ENCODE peak calls at places on chromosomes 7 and 10, in seven cellular contexts. G is fibroblast of pulmonary artery, V is Karpas-422, W is astrocyte of the spinal cord, C is spleen, X is cardiac fibroblast, H is astrocyte. K is an unnamed sample.

GRCh38 chr7:96508371-96508770 is 186.5 kb upstream of the SLC25A13 start:
- DNase-seq in H (no peak), W (no peak), V (no peak), G (peak), X (peak), C (no peak), K (peak)

GRCh38 chr7:45035909-45036308 is 35.9 kb downstream of the CCM2 start:
- DNase-seq in C (no peak), W (no peak), X (no peak), H (no peak), V (no peak), G (no peak), K (no peak)

GRCh38 chr7:157703534-157704195 is 366.9 kb downstream of the DNAJB6 start:
- DNase-seq in G (no peak), C (peak), W (no peak), V (no peak), X (no peak), H (no peak), K (no peak)

GRCh38 chr10:48535416-48536225 is 69.3 kb downstream of the ARHGAP22 start:
- DNase-seq in C (peak), X (no peak), G (no peak), W (no peak), H (no peak), V (no peak), K (no peak)

GRCh38 chr7:155358066-155358947 is 60.6 kb downstream of the INSIG1 start:
- DNase-seq in X (no peak), V (no peak), W (no peak), G (no peak), H (no peak), C (peak), K (no peak)

GRCh38 chr10:80411267-80411668 is 2.9 kb downstream of the PRXL2A start:
- DNase-seq in W (no peak), C (no peak), H (no peak), G (peak), X (no peak), V (no peak), K (no peak)

GRCh38 chr7:35255417-35255798 is 1.5 kb upstream of the TBX20 start:
- DNase-seq in X (no peak), C (no peak), G (no peak), W (no peak), H (no peak), V (no peak), K (no peak)

GRCh38 chr10:133440633-133441285 is 13.0 kb upstream of the SCART1 start:
- DNase-seq in W (no peak), H (no peak), C (no peak), V (no peak), X (no peak), G (no peak), K (no peak)

GRCh38 chr7:2626498-2627117 is 5.2 kb upstream of the TTYH3 start:
- DNase-seq in C (no peak), V (no peak), X (peak), W (peak), H (peak), G (peak), K (peak)

GRCh38 chr7:28002638-28003037 is 178.0 kb downstream of the JAZF1 start:
- DNase-seq in W (no peak), V (peak), X (peak), C (no peak), G (peak), H (no peak), K (no peak)

GRCh38 chr7:12965767-12966166 is 278.3 kb downstream of the ARL4A start:
- DNase-seq in H (no peak), G (no peak), W (no peak), V (no peak), X (no peak), C (no peak), K (no peak)

GRCh38 chr7:106071356-106071998 is 40.6 kb downstream of the SYPL1 start:
- DNase-seq in C (peak), V (peak), H (no peak), X (peak), G (peak), W (no peak), K (no peak)

GRCh38 chr10:6465854-6466524 is 114.1 kb downstream of the PRKCQ start:
- DNase-seq in V (no peak), G (no peak), C (no peak), X (no peak), W (no peak), H (no peak), K (no peak)

GRCh38 chr10:71132321-71132810 is 80.0 kb upstream of the UNC5B start:
- DNase-seq in X (no peak), H (no peak), V (no peak), W (no peak), G (no peak), C (peak), K (no peak)

GRCh38 chr7:152462995-152463713 is 27.4 kb upstream of the KMT2C start:
- DNase-seq in C (no peak), W (peak), X (peak), G (peak), H (peak), V (peak), K (peak)

GRCh38 chr7:96327429-96327828 is 5.5 kb upstream of the SLC25A13 start:
- DNase-seq in H (no peak), C (no peak), X (no peak), V (no peak), G (no peak), W (no peak), K (no peak)

GRCh38 chr7:155377837-155378579 is 79.9 kb upstream of the EN2 start:
- DNase-seq in H (peak), V (no peak), C (peak), W (peak), G (peak), X (peak), K (peak)

GRCh38 chr7:3695602-3696001 is 394.6 kb downstream of the SDK1 start:
- DNase-seq in X (peak), G (peak), W (no peak), V (peak), C (no peak), H (no peak), K (no peak)

GRCh38 chr10:132571565-132572544 is 34.3 kb downstream of the INPP5A start:
- DNase-seq in W (peak), C (no peak), X (peak), V (peak), G (peak), H (peak), K (peak)

GRCh38 chr7:4037308-4037707 is 644.8 kb upstream of the FOXK1 start:
- DNase-seq in W (no peak), G (no peak), V (no peak), C (no peak), H (no peak), X (no peak), K (no peak)

GRCh38 chr10:65219444-65219843 is 1698.2 kb downstream of the REEP3 start:
- DNase-seq in V (no peak), X (no peak), H (no peak), W (no peak), G (no peak), C (no peak), K (no peak)

GRCh38 chr7:133545613-133546012 is 292.7 kb downstream of the EXOC4 start:
- DNase-seq in X (peak), H (peak), G (peak), W (peak), V (no peak), C (no peak), K (peak)

GRCh38 chr7:93228302-93228701 is 2.0 kb upstream of the HEPACAM2 start:
- DNase-seq in X (peak), G (peak), W (peak), C (no peak), V (peak), H (peak), K (peak)

GRCh38 chr10:73083234-73083633 is 13.4 kb downstream of the P4HA1 start:
- DNase-seq in X (peak), C (no peak), G (peak), W (peak), H (peak), V (no peak), K (no peak)

GRCh38 chr7:20075415-20075814 is 141.8 kb downstream of the MACC1 start:
- DNase-seq in V (no peak), X (no peak), C (no peak), W (no peak), H (no peak), G (no peak), K (no peak)

GRCh38 chr7:66047426-66047825 is 28.2 kb upstream of the ASL start:
- DNase-seq in V (no peak), G (peak), W (peak), H (peak), X (peak), C (no peak), K (peak)

GRCh38 chr7:50827281-50827680 is 44.6 kb upstream of the GRB10 start:
- DNase-seq in V (no peak), C (no peak), W (no peak), H (no peak), G (no peak), X (no peak), K (no peak)

DNA sequence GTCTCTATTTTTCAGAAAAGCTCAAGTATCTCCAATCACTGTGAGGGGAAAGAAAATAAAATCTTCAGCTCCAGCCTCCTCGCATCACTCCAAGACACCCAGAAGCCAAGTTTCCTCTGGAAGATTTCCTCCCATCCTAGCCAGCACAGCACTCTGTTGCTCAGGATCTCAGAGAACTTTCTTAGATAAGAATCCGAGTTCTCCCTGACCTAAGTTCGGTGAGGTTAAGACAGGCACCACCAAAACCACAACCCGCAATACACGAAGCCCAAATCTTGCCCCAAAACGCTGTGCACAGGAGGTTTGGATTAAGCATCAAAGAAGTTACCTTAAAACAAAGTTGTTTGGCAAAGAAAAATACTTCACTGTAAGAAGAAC is 4.2 kb downstream of the FAM53B start:
- DNase-seq in H (no peak), C (no peak), G (no peak), X (peak), W (no peak), V (no peak), K (no peak)
- H3K4me3 ChIP-seq in H (no peak), C (no peak), G (peak), X (no peak), W (no peak), V (peak), K (no peak)

GRCh38 chr7:37920305-37920618 is 178 bp upstream of the EPDR1 start:
- DNase-seq in V (no peak), X (no peak), C (no peak), W (no peak), H (no peak), G (no peak), K (no peak)

GRCh38 chr7:37920619-37921339 is at the start of gene EPDR1:
- DNase-seq in G (no peak), H (peak), X (no peak), C (peak), V (peak), W (no peak), K (peak)

GRCh38 chr7:37923996-37924395 is 3.6 kb downstream of the EPDR1 start:
- DNase-seq in G (no peak), V (no peak), X (no peak), H (peak), C (no peak), W (no peak), K (no peak)

GRCh38 chr7:37921340-37921805 is 933 bp downstream of the EPDR1 start:
- DNase-seq in V (no peak), C (no peak), X (no peak), W (peak), H (peak), G (no peak), K (peak)

GRCh38 chr7:37921876-37922275 is 1.4 kb downstream of the EPDR1 start:
- DNase-seq in V (no peak), W (no peak), H (no peak), X (no peak), C (no peak), G (no peak), K (no peak)
- H3K4me3 ChIP-seq in V (no peak), W (peak), H (peak), X (no peak), C (peak), G (peak), K (peak)

GRCh38 chr10:3195706-3196105 is 23.1 kb upstream of the PITRM1 start:
- DNase-seq in W (no peak), V (no peak), H (no peak), X (no peak), C (no peak), G (no peak), K (no peak)

GRCh38 chr10:3196482-3196881 is 23.9 kb upstream of the PITRM1 start:
- DNase-seq in C (no peak), X (no peak), V (no peak), W (no peak), H (no peak), G (no peak), K (no peak)

GRCh38 chr10:3196971-3197353 is 24.4 kb upstream of the PITRM1 start:
- DNase-seq in H (no peak), W (no peak), X (no peak), G (no peak), C (peak), V (no peak), K (no peak)

GRCh38 chr10:3198900-3199299 is 26.3 kb upstream of the PITRM1 start:
- DNase-seq in G (no peak), C (no peak), V (no peak), H (no peak), X (no peak), W (no peak), K (no peak)

DNA sequence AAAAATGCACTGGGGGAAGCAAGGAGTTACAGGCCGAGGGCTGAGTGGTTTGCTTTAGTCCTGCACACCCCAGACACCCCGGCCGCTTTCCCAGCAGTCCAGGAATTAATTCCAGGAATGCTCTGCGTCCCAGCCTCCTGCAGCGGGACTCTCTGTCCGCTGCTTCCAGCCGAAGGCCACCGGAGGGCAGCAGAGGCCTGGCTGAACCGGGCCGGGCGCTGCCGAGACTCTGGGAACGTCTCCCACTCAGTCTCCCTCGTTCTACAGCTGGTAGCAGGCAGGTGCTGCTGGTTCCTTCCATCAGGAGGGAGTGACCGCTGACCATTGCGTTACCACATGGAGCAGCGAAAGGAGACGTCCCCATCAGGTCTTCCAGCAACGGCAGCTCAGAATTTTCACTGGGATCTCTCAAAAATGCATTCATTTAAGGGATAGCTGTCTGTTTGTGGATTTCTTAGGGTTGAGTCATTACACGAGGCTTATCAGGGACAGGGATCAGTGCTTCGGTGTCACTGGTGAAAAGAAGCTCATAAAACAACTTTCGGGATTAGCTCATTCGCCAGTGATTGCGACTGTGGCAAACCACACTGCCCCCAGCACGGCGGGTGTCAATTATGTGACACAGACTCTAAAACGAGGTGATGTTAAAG is 24.9 kb upstream of the PITRM1 start:
- DNase-seq in C (peak), H (peak), X (peak), V (peak), G (peak), W (peak), K (peak)
- H3K4me3 ChIP-seq in C (peak), H (peak), X (peak), V (no peak), G (peak), W (peak), K (peak)

GRCh38 chr7:102064361-102065025 is 222.2 kb upstream of the SH2B2 start:
- DNase-seq in V (no peak), X (peak), C (peak), G (peak), W (no peak), H (no peak), K (no peak)

GRCh38 chr7:102063736-102064135 is 222.9 kb upstream of the SH2B2 start:
- DNase-seq in C (no peak), V (no peak), X (peak), W (peak), G (peak), H (peak), K (peak)

GRCh38 chr7:102065226-102065625 is 221.4 kb upstream of the SH2B2 start:
- DNase-seq in V (no peak), G (no peak), C (no peak), H (no peak), X (no peak), W (no peak), K (no peak)

GRCh38 chr7:102061981-102062390 is 224.7 kb upstream of the SH2B2 start:
- DNase-seq in G (no peak), C (no peak), V (peak), X (peak), W (no peak), H (peak), K (no peak)

GRCh38 chr7:102061354-102061945 is 225.2 kb upstream of the SH2B2 start:
- DNase-seq in V (no peak), C (no peak), H (no peak), W (no peak), X (no peak), G (no peak), K (no peak)
- H3K4me3 ChIP-seq in V (no peak), C (no peak), H (no peak), W (no peak), X (no peak), G (no peak), K (no peak)

GRCh38 chr7:25900245-25900644 is 251.8 kb upstream of the NFE2L3 start:
- DNase-seq in H (no peak), C (no peak), X (no peak), G (no peak), W (no peak), V (no peak), K (no peak)
- H3K4me3 ChIP-seq in H (no peak), C (no peak), X (no peak), G (no peak), W (no peak), V (no peak), K (no peak)

DNA sequence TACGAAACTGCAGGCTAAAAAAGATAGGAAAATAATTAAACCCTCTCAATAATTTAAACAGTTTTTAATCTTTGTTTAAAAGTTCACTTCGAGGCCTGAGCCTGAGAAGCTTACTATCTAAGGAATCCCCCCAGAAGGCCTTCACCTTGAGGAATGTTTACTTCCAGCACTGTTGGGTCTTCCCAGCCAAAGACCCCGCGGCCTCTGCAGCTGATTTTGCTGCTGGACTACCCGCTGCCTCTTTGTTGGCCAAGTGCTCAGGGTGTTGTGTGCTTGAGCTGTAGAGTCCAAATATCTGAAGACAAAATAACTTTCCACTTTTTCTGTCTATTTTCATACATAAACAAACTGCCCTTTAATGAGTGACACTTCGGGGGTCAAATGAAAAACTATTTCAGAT is 292.7 kb downstream of the GLRX3 start:
- DNase-seq in C (no peak), V (no peak), W (no peak), G (no peak), H (no peak), X (no peak), K (no peak)
- H3K4me3 ChIP-seq in C (no peak), V (no peak), W (no peak), G (no peak), H (no peak), X (no peak), K (no peak)

GRCh38 chr7:30738026-30738915 is 13.7 kb upstream of the INMT start:
- DNase-seq in H (no peak), W (no peak), C (no peak), G (no peak), X (no peak), V (no peak), K (no peak)
- H3K4me3 ChIP-seq in H (no peak), W (no peak), C (no peak), G (no peak), X (no peak), V (no peak), K (no peak)

GRCh38 chr7:41916450-41916927 is 213.6 kb upstream of the INHBA start:
- DNase-seq in X (peak), C (no peak), G (peak), H (peak), W (peak), V (no peak), K (peak)
- H3K4me3 ChIP-seq in X (no peak), C (no peak), G (no peak), H (no peak), W (no peak), V (no peak), K (no peak)